ENCODE peak calls at places on chromosomes 11 and 22, in four cellular contexts. P is heart left ventricle; W is tibial artery; L is naive thymus-derived CD4-positive, alpha-beta T cell. Y is an unnamed sample. For H3K36me3, the result is how much of the 10 kb centered on the place peaks cover.

GRCh38 chr22:49632199-49633009 is 195.3 kb downstream of the BRD1 start:
- DNase-seq in P (peak), W (no peak), L (peak), Y (peak)

GRCh38 chr11:73194593-73194992 is 23.5 kb upstream of the P2RY2 start:
- DNase-seq in P (no peak), W (peak), L (no peak), Y (no peak)

GRCh38 chr11:69173326-69173725 is 17.6 kb downstream of the SMIM38 start:
- DNase-seq in P (no peak), W (no peak), L (no peak), Y (no peak)

GRCh38 chr11:40314327-40314726 is 1145.1 kb downstream of the LRRC4C start:
- DNase-seq in P (no peak), W (no peak), L (no peak), Y (no peak)

GRCh38 chr11:8271106-8271886 is 7.6 kb upstream of the LMO1 start:
- DNase-seq in P (no peak), W (peak), L (no peak), Y (no peak)

GRCh38 chr11:7936615-7937014 is 4.9 kb downstream of the OR10A3 start:
- DNase-seq in P (peak), W (no peak), L (no peak), Y (no peak)

GRCh38 chr11:130390071-130390758 is 38.2 kb downstream of the ADAMTS8 start:
- DNase-seq in P (no peak), W (no peak), L (no peak), Y (no peak)

GRCh38 chr11:789951-790350 is at the start of gene CEND1:
- DNase-seq in P (peak), W (no peak), L (no peak), Y (no peak)

GRCh38 chr22:20149257-20150250 is 1.3 kb downstream of the CCDC188 start:
- DNase-seq in P (no peak), W (no peak), L (no peak), Y (no peak)

GRCh38 chr11:9663699-9664275 is at the start of gene SWAP70:
- DNase-seq in P (peak), W (peak), L (peak), Y (peak)

GRCh38 chr22:44741929-44742328 is 10.4 kb upstream of the ARHGAP8 start:
- DNase-seq in P (no peak), W (no peak), L (no peak), Y (no peak)

GRCh38 chr11:14669499-14669898 is 25.9 kb downstream of the PDE3B start:
- DNase-seq in P (no peak), W (no peak), L (no peak), Y (no peak)

GRCh38 chr11:5452712-5453111 is 3.6 kb downstream of the OR51I2 start:
- DNase-seq in P (no peak), W (no peak), L (no peak), Y (no peak)

GRCh38 chr11:44812971-44813370 is 86.2 kb downstream of the TSPAN18 start:
- DNase-seq in P (no peak), W (no peak), L (no peak), Y (no peak)

GRCh38 chr11:17607572-17608570 is 60.8 kb downstream of the OTOG start:
- DNase-seq in P (peak), W (peak), L (no peak), Y (no peak)

GRCh38 chr11:109798521-109798920 is 294.7 kb upstream of the ZC3H12C start:
- DNase-seq in P (no peak), W (no peak), L (no peak), Y (no peak)

GRCh38 chr11:83051760-83052671 is 19.7 kb downstream of the RAB30 start:
- DNase-seq in P (peak), W (no peak), L (no peak), Y (peak)

GRCh38 chr11:83054904-83055380 is 16.8 kb downstream of the RAB30 start:
- DNase-seq in P (no peak), W (no peak), L (no peak), Y (no peak)

GRCh38 chr11:83057721-83058120 is 14.0 kb downstream of the RAB30 start:
- DNase-seq in P (no peak), W (no peak), L (no peak), Y (no peak)

GRCh38 chr11:83056204-83056603 is 15.5 kb downstream of the RAB30 start:
- DNase-seq in P (no peak), W (no peak), L (no peak), Y (no peak)

DNA sequence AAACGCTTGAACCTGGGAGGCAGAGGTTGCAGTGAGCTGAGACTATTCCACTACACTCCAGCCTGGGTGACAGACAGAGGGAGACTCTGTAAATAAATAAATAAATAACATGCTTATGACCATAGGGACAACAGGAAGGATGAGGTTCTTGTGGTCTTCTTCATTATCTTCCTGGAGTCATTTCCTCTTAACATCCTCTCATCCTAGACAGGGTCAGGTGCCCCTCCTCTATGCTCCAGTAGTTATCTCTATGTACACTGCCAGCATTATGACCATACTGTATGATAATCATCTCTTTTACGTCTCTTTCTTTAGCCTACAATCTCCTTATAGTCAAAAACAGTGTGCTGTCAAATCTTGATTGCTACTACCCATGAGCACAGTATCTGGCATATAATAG is 17.7 kb downstream of the RAB30 start:
- DNase-seq in P (no peak), W (no peak), L (no peak), Y (no peak)
- H3K27ac ChIP-seq in P (no peak), W (peak), L (no peak), Y (peak)

DNA sequence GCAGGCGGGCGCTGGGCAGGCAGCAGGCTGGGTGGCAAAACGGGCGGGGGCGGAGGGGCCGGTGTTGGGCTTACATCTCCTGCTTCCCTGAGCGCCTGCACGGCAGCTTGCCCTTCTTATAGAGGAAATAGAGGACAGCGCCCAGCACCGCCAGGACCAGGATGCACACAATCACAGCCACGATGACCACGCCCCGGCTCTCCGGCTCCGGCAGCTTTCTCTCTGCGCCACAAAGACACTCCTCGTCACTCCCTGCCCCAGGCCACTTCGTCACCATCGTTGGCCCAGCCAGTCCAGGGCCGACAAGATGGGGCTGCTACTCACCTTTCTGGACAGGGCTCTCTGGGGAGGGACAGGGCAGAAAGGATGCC is 6.3 kb downstream of the MCAM start:
- DNase-seq in P (no peak), W (peak), L (no peak), Y (no peak)
- H3K36me3 ChIP-seq in P (half or more), W (half or more), L (under half), Y (half or more)

GRCh38 chr11:57483570-57483934 is 23.2 kb downstream of the RTN4RL2 start:
- DNase-seq in P (no peak), W (no peak), L (no peak), Y (no peak)
- H3K4me3 ChIP-seq in P (no peak), W (no peak), L (peak), Y (no peak)

GRCh38 chr11:19722702-19723101 is 10.1 kb downstream of the NAV2 start:
- DNase-seq in P (no peak), W (no peak), L (no peak), Y (no peak)
- H3K27ac ChIP-seq in P (no peak), W (peak), L (no peak), Y (peak)

GRCh38 chr11:61842421-61842820 is 14.3 kb downstream of the FADS2 start:
- DNase-seq in P (peak), W (no peak), L (no peak), Y (no peak)
- H3K36me3 ChIP-seq in P (under half), W (half or more), L (under half), Y (under half)

Y was measured in left ventricle myocardium inferior.